ENCODE peak calls at places on chromosomes 12 and 14, in seven cellular contexts. F is HEK293T; X is amniotic stem cell; N is right cardiac atrium; W is stimulated activated CD4-positive, alpha-beta T cell treated with anti-CD3 and anti-CD28 coated beads, TNF-alpha, amount 100 ng/mL, for 1 hour; O is kidney glomerular epithelial cell; I is NCI-H1105 treated with DMSO at 0.1 percent for 48 hours. A is an unnamed sample.

GRCh38 chr12:120818416-120818815 is 85.7 kb downstream of the SPPL3 start:
- DNase-seq in X (no peak), F (no peak), N (no peak), I (no peak), O (no peak), W (no peak), A (no peak)

GRCh38 chr14:50906326-50906725 is 34.5 kb downstream of the ABHD12B start:
- DNase-seq in O (no peak), N (no peak), X (no peak), W (no peak), F (no peak), I (peak), A (no peak)

GRCh38 chr12:20704860-20705259 is 9.7 kb downstream of the SLCO1C1 start:
- DNase-seq in N (no peak), X (no peak), I (no peak), W (no peak), F (no peak), O (no peak), A (no peak)

GRCh38 chr12:2613674-2614073 is 181.1 kb upstream of the FKBP4 start:
- DNase-seq in F (no peak), X (peak), N (no peak), W (no peak), I (no peak), O (peak), A (no peak)

GRCh38 chr12:40188558-40189320 is 36.1 kb upstream of the LRRK2 start:
- DNase-seq in N (no peak), F (no peak), X (no peak), I (no peak), O (no peak), W (no peak), A (no peak)

GRCh38 chr12:63909746-63910145 is 65.2 kb downstream of the SRGAP1 start:
- DNase-seq in F (no peak), O (no peak), X (no peak), W (no peak), N (no peak), I (no peak), A (no peak)

GRCh38 chr14:105294142-105294597 is 6.6 kb downstream of the BRF1 start:
- DNase-seq in X (no peak), O (no peak), I (peak), W (no peak), F (no peak), N (peak), A (peak)

GRCh38 chr12:96434107-96434506 is 33.9 kb upstream of the CDK17 start:
- DNase-seq in N (no peak), X (peak), F (no peak), I (no peak), O (no peak), W (peak), A (peak)

GRCh38 chr12:27841392-27841882 is 61.4 kb upstream of the MANSC4 start:
- DNase-seq in X (no peak), N (no peak), F (no peak), I (no peak), W (no peak), O (no peak), A (no peak)

GRCh38 chr12:61504396-61505115 is 755.6 kb upstream of the USP15 start:
- DNase-seq in F (no peak), W (no peak), I (no peak), N (no peak), O (no peak), X (no peak), A (no peak)

GRCh38 chr14:101862711-101863110 is 101.2 kb downstream of the PPP2R5C start:
- DNase-seq in I (no peak), X (no peak), O (peak), F (no peak), W (no peak), N (no peak), A (no peak)

GRCh38 chr12:116442304-116442703 is 116.9 kb upstream of the MAP1LC3B2 start:
- DNase-seq in W (no peak), X (no peak), N (no peak), I (no peak), O (no peak), F (no peak), A (no peak)

GRCh38 chr12:113051759-113052158 is 4.8 kb upstream of the DTX1 start:
- DNase-seq in F (no peak), N (no peak), X (no peak), I (no peak), W (no peak), O (no peak), A (no peak)

GRCh38 chr12:21138016-21138415 is 7.0 kb downstream of the SLCO1B1 start:
- DNase-seq in N (no peak), W (no peak), F (no peak), O (no peak), X (no peak), I (no peak), A (no peak)

GRCh38 chr12:115882941-115883340 is 394.6 kb downstream of the MED13L start:
- DNase-seq in F (no peak), O (no peak), I (no peak), X (no peak), N (no peak), W (no peak), A (no peak)

GRCh38 chr14:40252817-40253447 is 820.7 kb upstream of the FBXO33 start:
- DNase-seq in O (peak), F (no peak), N (no peak), X (no peak), I (no peak), W (no peak), A (no peak)

GRCh38 chr12:101230547-101230946 is 20.5 kb upstream of the SLC5A8 start:
- DNase-seq in O (peak), F (no peak), W (no peak), X (peak), N (no peak), I (no peak), A (no peak)

GRCh38 chr14:99234982-99235491 is 37.0 kb downstream of the BCL11B start:
- DNase-seq in X (no peak), I (no peak), O (no peak), W (peak), F (peak), N (no peak), A (no peak)

GRCh38 chr12:19411234-19412221 is 27.8 kb upstream of the AEBP2 start:
- DNase-seq in O (no peak), W (no peak), N (no peak), F (no peak), I (no peak), X (no peak), A (no peak)

GRCh38 chr12:92393504-92393903 is 247.9 kb upstream of the BTG1 start:
- DNase-seq in X (no peak), F (no peak), I (no peak), O (no peak), W (no peak), N (no peak), A (no peak)

GRCh38 chr12:92108651-92109050 is 37.0 kb downstream of the BTG1 start:
- DNase-seq in X (no peak), O (no peak), W (no peak), I (peak), F (peak), N (peak), A (no peak)

A was measured in stimulated activated CD8-positive, alpha-beta memory T cell treated with anti-CD3 and anti-CD28 coated beads, Interleukin-4, amount 100 ng/mL, for 1 hour.